ENCODE peak calls at places on chromosomes 3 and 15, in four cellular contexts. One of them, this sample, is unnamed.

GRCh38 chr15:75903331-75904240 is at the start of gene FBXO22:
- DNase-seq in SK-MEL-5: peak; percentile 90
- DNase-seq in AG10803: peak; percentile 87
- DNase-seq in stimulated activated CD8-positive, alpha-beta memory T cell treated with anti-CD3 and anti-CD28 coated beads, Interleukin-2, amount 100 ng/mL, for 48 hours: peak; percentile 88
- DNase-seq in this sample: peak; percentile 85

GRCh38 chr15:87986786-87987185 is 269.8 kb downstream of the NTRK3 start:
- DNase-seq in SK-MEL-5: no peak
- DNase-seq in AG10803: no peak
- DNase-seq in stimulated activated CD8-positive, alpha-beta memory T cell treated with anti-CD3 and anti-CD28 coated beads, Interleukin-2, amount 100 ng/mL, for 48 hours: no peak
- DNase-seq in this sample: no peak

GRCh38 chr3:5136619-5137429 is 14.7 kb downstream of the ARL8B start:
- DNase-seq in SK-MEL-5: peak; percentile 58
- DNase-seq in AG10803: no peak
- DNase-seq in stimulated activated CD8-positive, alpha-beta memory T cell treated with anti-CD3 and anti-CD28 coated beads, Interleukin-2, amount 100 ng/mL, for 48 hours: no peak
- DNase-seq in this sample: no peak

GRCh38 chr3:111915905-111916304 is 56.8 kb downstream of the PHLDB2 start:
- DNase-seq in SK-MEL-5: no peak
- DNase-seq in AG10803: peak; percentile 69
- DNase-seq in stimulated activated CD8-positive, alpha-beta memory T cell treated with anti-CD3 and anti-CD28 coated beads, Interleukin-2, amount 100 ng/mL, for 48 hours: no peak
- DNase-seq in this sample: no peak

GRCh38 chr3:188788621-188789081 is 383.1 kb upstream of the TPRG1 start:
- DNase-seq in SK-MEL-5: no peak
- DNase-seq in AG10803: peak; percentile 90
- DNase-seq in stimulated activated CD8-positive, alpha-beta memory T cell treated with anti-CD3 and anti-CD28 coated beads, Interleukin-2, amount 100 ng/mL, for 48 hours: peak; percentile 52
- DNase-seq in this sample: no peak

GRCh38 chr3:47057212-47057671 is 77.8 kb downstream of the NBEAL2 start:
- DNase-seq in SK-MEL-5: no peak
- DNase-seq in AG10803: peak; percentile 48
- DNase-seq in stimulated activated CD8-positive, alpha-beta memory T cell treated with anti-CD3 and anti-CD28 coated beads, Interleukin-2, amount 100 ng/mL, for 48 hours: no peak
- DNase-seq in this sample: no peak

GRCh38 chr15:76345880-76346665 is 9.5 kb downstream of the ISL2 start:
- DNase-seq in SK-MEL-5: no peak
- DNase-seq in AG10803: no peak
- DNase-seq in stimulated activated CD8-positive, alpha-beta memory T cell treated with anti-CD3 and anti-CD28 coated beads, Interleukin-2, amount 100 ng/mL, for 48 hours: no peak
- DNase-seq in this sample: no peak

GRCh38 chr15:39125904-39126303 is 455.0 kb upstream of the THBS1 start:
- DNase-seq in SK-MEL-5: peak; percentile 74
- DNase-seq in AG10803: peak; percentile 54
- DNase-seq in stimulated activated CD8-positive, alpha-beta memory T cell treated with anti-CD3 and anti-CD28 coated beads, Interleukin-2, amount 100 ng/mL, for 48 hours: no peak
- DNase-seq in this sample: no peak

GRCh38 chr3:151015762-151016161 is 43.2 kb upstream of the CLRN1 start:
- DNase-seq in SK-MEL-5: no peak
- DNase-seq in AG10803: peak; percentile 83
- DNase-seq in stimulated activated CD8-positive, alpha-beta memory T cell treated with anti-CD3 and anti-CD28 coated beads, Interleukin-2, amount 100 ng/mL, for 48 hours: no peak
- DNase-seq in this sample: no peak

GRCh38 chr15:92803852-92804609 is 96.1 kb upstream of the CHD2 start:
- DNase-seq in SK-MEL-5: peak; percentile 90
- DNase-seq in AG10803: peak; percentile 100
- DNase-seq in stimulated activated CD8-positive, alpha-beta memory T cell treated with anti-CD3 and anti-CD28 coated beads, Interleukin-2, amount 100 ng/mL, for 48 hours: peak; percentile 37
- DNase-seq in this sample: no peak

GRCh38 chr3:79490165-79491028 is 277.4 kb downstream of the ROBO1 start:
- DNase-seq in SK-MEL-5: peak; percentile 16
- DNase-seq in AG10803: peak; percentile 54
- DNase-seq in stimulated activated CD8-positive, alpha-beta memory T cell treated with anti-CD3 and anti-CD28 coated beads, Interleukin-2, amount 100 ng/mL, for 48 hours: no peak
- DNase-seq in this sample: no peak

GRCh38 chr3:4688411-4688810 is 195.3 kb downstream of the ITPR1 start:
- DNase-seq in SK-MEL-5: no peak
- DNase-seq in AG10803: no peak
- DNase-seq in stimulated activated CD8-positive, alpha-beta memory T cell treated with anti-CD3 and anti-CD28 coated beads, Interleukin-2, amount 100 ng/mL, for 48 hours: no peak
- DNase-seq in this sample: no peak

GRCh38 chr15:39260791-39261190 is 320.1 kb upstream of the THBS1 start:
- DNase-seq in SK-MEL-5: no peak
- DNase-seq in AG10803: no peak
- DNase-seq in stimulated activated CD8-positive, alpha-beta memory T cell treated with anti-CD3 and anti-CD28 coated beads, Interleukin-2, amount 100 ng/mL, for 48 hours: no peak
- DNase-seq in this sample: no peak

GRCh38 chr15:77031376-77032050 is 36.6 kb downstream of the PSTPIP1 start:
- DNase-seq in SK-MEL-5: no peak
- DNase-seq in AG10803: no peak
- DNase-seq in stimulated activated CD8-positive, alpha-beta memory T cell treated with anti-CD3 and anti-CD28 coated beads, Interleukin-2, amount 100 ng/mL, for 48 hours: no peak
- DNase-seq in this sample: peak; percentile 10

GRCh38 chr3:55267206-55267930 is 219.7 kb downstream of the WNT5A start:
- DNase-seq in SK-MEL-5: no peak
- DNase-seq in AG10803: peak; percentile 83
- DNase-seq in stimulated activated CD8-positive, alpha-beta memory T cell treated with anti-CD3 and anti-CD28 coated beads, Interleukin-2, amount 100 ng/mL, for 48 hours: no peak
- DNase-seq in this sample: no peak

GRCh38 chr15:65056868-65057548 is 10.8 kb downstream of the RASL12 start:
- DNase-seq in SK-MEL-5: no peak
- DNase-seq in AG10803: no peak
- DNase-seq in stimulated activated CD8-positive, alpha-beta memory T cell treated with anti-CD3 and anti-CD28 coated beads, Interleukin-2, amount 100 ng/mL, for 48 hours: no peak
- DNase-seq in this sample: no peak

GRCh38 chr3:177606891-177607290 is 409.6 kb upstream of the TBL1XR1 start:
- DNase-seq in SK-MEL-5: no peak
- DNase-seq in AG10803: no peak
- DNase-seq in stimulated activated CD8-positive, alpha-beta memory T cell treated with anti-CD3 and anti-CD28 coated beads, Interleukin-2, amount 100 ng/mL, for 48 hours: no peak
- DNase-seq in this sample: no peak

GRCh38 chr3:54653456-54654195 is 274.2 kb downstream of the LRTM1 start:
- DNase-seq in SK-MEL-5: peak; percentile 44
- DNase-seq in AG10803: no peak
- DNase-seq in stimulated activated CD8-positive, alpha-beta memory T cell treated with anti-CD3 and anti-CD28 coated beads, Interleukin-2, amount 100 ng/mL, for 48 hours: no peak
- DNase-seq in this sample: no peak

GRCh38 chr3:37862219-37862711 is 585 bp downstream of the CTDSPL start:
- DNase-seq in SK-MEL-5: no peak
- DNase-seq in AG10803: peak; percentile 23
- DNase-seq in stimulated activated CD8-positive, alpha-beta memory T cell treated with anti-CD3 and anti-CD28 coated beads, Interleukin-2, amount 100 ng/mL, for 48 hours: peak; percentile 27
- DNase-seq in this sample: peak; percentile 60

GRCh38 chr3:196341142-196341541 is 3.0 kb upstream of the TM4SF19 start:
- DNase-seq in SK-MEL-5: no peak
- DNase-seq in AG10803: peak; percentile 50
- DNase-seq in stimulated activated CD8-positive, alpha-beta memory T cell treated with anti-CD3 and anti-CD28 coated beads, Interleukin-2, amount 100 ng/mL, for 48 hours: no peak
- DNase-seq in this sample: no peak

GRCh38 chr3:64229903-64230302 is 4.6 kb upstream of the PRICKLE2 start:
- DNase-seq in SK-MEL-5: peak; percentile 54
- DNase-seq in AG10803: peak; percentile 17
- DNase-seq in stimulated activated CD8-positive, alpha-beta memory T cell treated with anti-CD3 and anti-CD28 coated beads, Interleukin-2, amount 100 ng/mL, for 48 hours: no peak
- DNase-seq in this sample: no peak

GRCh38 chr15:68687136-68687735 is 108.4 kb downstream of the CORO2B start:
- DNase-seq in SK-MEL-5: no peak
- DNase-seq in AG10803: no peak
- DNase-seq in stimulated activated CD8-positive, alpha-beta memory T cell treated with anti-CD3 and anti-CD28 coated beads, Interleukin-2, amount 100 ng/mL, for 48 hours: no peak
- DNase-seq in this sample: no peak

GRCh38 chr3:133882986-133883586 is 12.6 kb downstream of the RAB6B start:
- DNase-seq in SK-MEL-5: no peak
- DNase-seq in AG10803: no peak
- DNase-seq in stimulated activated CD8-positive, alpha-beta memory T cell treated with anti-CD3 and anti-CD28 coated beads, Interleukin-2, amount 100 ng/mL, for 48 hours: no peak
- DNase-seq in this sample: no peak

GRCh38 chr3:17808994-17809393 is 66.6 kb upstream of the TBC1D5 start:
- DNase-seq in SK-MEL-5: no peak
- DNase-seq in AG10803: peak; percentile 65
- DNase-seq in stimulated activated CD8-positive, alpha-beta memory T cell treated with anti-CD3 and anti-CD28 coated beads, Interleukin-2, amount 100 ng/mL, for 48 hours: no peak
- DNase-seq in this sample: no peak

GRCh38 chr15:100596792-100597191 is 5.2 kb downstream of the LINS1 start:
- DNase-seq in SK-MEL-5: no peak
- DNase-seq in AG10803: no peak
- DNase-seq in stimulated activated CD8-positive, alpha-beta memory T cell treated with anti-CD3 and anti-CD28 coated beads, Interleukin-2, amount 100 ng/mL, for 48 hours: peak; percentile 77
- DNase-seq in this sample: no peak

GRCh38 chr3:124526601-124527000 is 203.7 kb upstream of the UMPS start:
- DNase-seq in SK-MEL-5: peak; percentile 15
- DNase-seq in AG10803: no peak
- DNase-seq in stimulated activated CD8-positive, alpha-beta memory T cell treated with anti-CD3 and anti-CD28 coated beads, Interleukin-2, amount 100 ng/mL, for 48 hours: no peak
- DNase-seq in this sample: no peak

GRCh38 chr15:29440541-29440940 is 170.9 kb upstream of the NSMCE3 start:
- DNase-seq in SK-MEL-5: no peak
- DNase-seq in AG10803: no peak
- DNase-seq in stimulated activated CD8-positive, alpha-beta memory T cell treated with anti-CD3 and anti-CD28 coated beads, Interleukin-2, amount 100 ng/mL, for 48 hours: no peak
- DNase-seq in this sample: no peak

GRCh38 chr3:163273694-163274093 is 1777.1 kb downstream of the OTOL1 start:
- DNase-seq in SK-MEL-5: peak; percentile 8
- DNase-seq in AG10803: no peak
- DNase-seq in stimulated activated CD8-positive, alpha-beta memory T cell treated with anti-CD3 and anti-CD28 coated beads, Interleukin-2, amount 100 ng/mL, for 48 hours: no peak
- DNase-seq in this sample: no peak

GRCh38 chr15:55829826-55830225 is 86.9 kb upstream of the PRTG start:
- DNase-seq in SK-MEL-5: no peak
- DNase-seq in AG10803: no peak
- DNase-seq in stimulated activated CD8-positive, alpha-beta memory T cell treated with anti-CD3 and anti-CD28 coated beads, Interleukin-2, amount 100 ng/mL, for 48 hours: no peak
- DNase-seq in this sample: no peak

GRCh38 chr3:87468938-87469337 is 192.6 kb upstream of the POU1F1 start:
- DNase-seq in SK-MEL-5: no peak
- DNase-seq in AG10803: peak; percentile 1
- DNase-seq in stimulated activated CD8-positive, alpha-beta memory T cell treated with anti-CD3 and anti-CD28 coated beads, Interleukin-2, amount 100 ng/mL, for 48 hours: no peak
- DNase-seq in this sample: no peak

GRCh38 chr3:101873619-101874018 is 24.3 kb downstream of the NFKBIZ start:
- DNase-seq in SK-MEL-5: no peak
- DNase-seq in AG10803: no peak
- DNase-seq in stimulated activated CD8-positive, alpha-beta memory T cell treated with anti-CD3 and anti-CD28 coated beads, Interleukin-2, amount 100 ng/mL, for 48 hours: no peak
- DNase-seq in this sample: no peak

GRCh38 chr3:14831916-14832430 is 13.2 kb downstream of the FGD5 start:
- DNase-seq in SK-MEL-5: no peak
- DNase-seq in AG10803: no peak
- DNase-seq in stimulated activated CD8-positive, alpha-beta memory T cell treated with anti-CD3 and anti-CD28 coated beads, Interleukin-2, amount 100 ng/mL, for 48 hours: no peak
- DNase-seq in this sample: no peak

GRCh38 chr3:73608805-73609641 is 15.7 kb downstream of the PDZRN3 start:
- DNase-seq in SK-MEL-5: peak; percentile 85
- DNase-seq in AG10803: no peak
- DNase-seq in stimulated activated CD8-positive, alpha-beta memory T cell treated with anti-CD3 and anti-CD28 coated beads, Interleukin-2, amount 100 ng/mL, for 48 hours: no peak
- DNase-seq in this sample: no peak

GRCh38 chr3:85821130-85821756 is 862.5 kb downstream of the CADM2 start:
- DNase-seq in SK-MEL-5: peak; percentile 64
- DNase-seq in AG10803: no peak
- DNase-seq in stimulated activated CD8-positive, alpha-beta memory T cell treated with anti-CD3 and anti-CD28 coated beads, Interleukin-2, amount 100 ng/mL, for 48 hours: no peak
- DNase-seq in this sample: no peak

GRCh38 chr15:90807074-90807646 is 61.2 kb upstream of the FURIN start:
- DNase-seq in SK-MEL-5: no peak
- DNase-seq in AG10803: no peak
- DNase-seq in stimulated activated CD8-positive, alpha-beta memory T cell treated with anti-CD3 and anti-CD28 coated beads, Interleukin-2, amount 100 ng/mL, for 48 hours: no peak
- DNase-seq in this sample: no peak

GRCh38 chr3:183253961-183254815 is 1.1 kb downstream of the B3GNT5 start:
- DNase-seq in SK-MEL-5: no peak
- DNase-seq in AG10803: no peak
- DNase-seq in stimulated activated CD8-positive, alpha-beta memory T cell treated with anti-CD3 and anti-CD28 coated beads, Interleukin-2, amount 100 ng/mL, for 48 hours: peak; percentile 14
- DNase-seq in this sample: peak; percentile 42